ENCODE peak calls at places on chromosome X, in seven cellular contexts. B is GM23338, N is neural progenitor cell, C is hepatocyte, G is OCI-LY7, W is PC-3, F is GM23248. J is an unnamed sample.

GRCh38 chrX:65697173-65697572 is 29.7 kb downstream of the MSN start:
- DNase-seq in N (no peak), W (no peak), B (no peak), C (no peak), G (no peak), F (peak), J (no peak)

GRCh38 chrX:100512471-100512870 is 72.3 kb upstream of the TNMD start:
- DNase-seq in N (peak), B (peak), G (peak), F (peak), C (peak), W (peak), J (no peak)

GRCh38 chrX:138929905-138930304 is 218.4 kb upstream of the FGF13 start:
- DNase-seq in C (no peak), F (no peak), B (no peak), N (no peak), W (no peak), G (no peak), J (no peak)

GRCh38 chrX:118726887-118727685 is at the start of gene IL13RA1:
- DNase-seq in C (peak), G (no peak), F (peak), B (peak), N (peak), W (peak), J (peak)

GRCh38 chrX:19964017-19964710 is 26.7 kb downstream of the BCLAF3 start:
- DNase-seq in N (no peak), F (no peak), C (no peak), W (peak), B (no peak), G (no peak), J (no peak)

GRCh38 chrX:1893758-1894294 is 279.0 kb downstream of the ASMT start:
- DNase-seq in W (no peak), F (no peak), B (no peak), N (no peak), G (no peak), C (no peak), J (no peak)

GRCh38 chrX:128698528-128698927 is 646.3 kb upstream of the ACTRT1 start:
- DNase-seq in W (no peak), G (no peak), B (no peak), C (no peak), F (no peak), N (no peak), J (no peak)

GRCh38 chrX:115392031-115392430 is 102.5 kb downstream of the LUZP4 start:
- DNase-seq in N (no peak), C (no peak), W (no peak), G (no peak), F (no peak), B (no peak), J (no peak)

GRCh38 chrX:110734894-110735541 is 60.6 kb downstream of the CHRDL1 start:
- DNase-seq in W (no peak), F (peak), G (no peak), N (peak), C (no peak), B (peak), J (no peak)

GRCh38 chrX:112865464-112866025 is 24.9 kb upstream of the AMOT start:
- DNase-seq in N (no peak), B (no peak), F (no peak), C (no peak), W (no peak), G (no peak), J (no peak)

GRCh38 chrX:39905475-39905889 is 192.3 kb downstream of the BCOR start:
- DNase-seq in B (no peak), N (no peak), W (peak), G (no peak), F (no peak), C (peak), J (no peak)

GRCh38 chrX:56947695-56948094 is 47.6 kb downstream of the SPIN3 start:
- DNase-seq in G (no peak), F (peak), C (no peak), N (no peak), W (peak), B (no peak), J (no peak)

GRCh38 chrX:100090931-100091330 is 319.1 kb downstream of the PCDH19 start:
- DNase-seq in W (no peak), N (no peak), G (no peak), C (no peak), F (peak), B (no peak), J (no peak)

GRCh38 chrX:261167-261857 is 19.9 kb upstream of the PLCXD1 start:
- DNase-seq in F (no peak), B (peak), C (peak), N (no peak), G (no peak), W (peak), J (no peak)

GRCh38 chrX:124098089-124098488 is 136.6 kb downstream of the STAG2 start:
- DNase-seq in C (peak), W (peak), N (peak), F (peak), G (peak), B (peak), J (peak)

GRCh38 chrX:13646154-13646549 is 6.8 kb upstream of the TCEANC start:
- DNase-seq in N (peak), W (peak), G (peak), B (peak), C (peak), F (peak), J (peak)

DNA sequence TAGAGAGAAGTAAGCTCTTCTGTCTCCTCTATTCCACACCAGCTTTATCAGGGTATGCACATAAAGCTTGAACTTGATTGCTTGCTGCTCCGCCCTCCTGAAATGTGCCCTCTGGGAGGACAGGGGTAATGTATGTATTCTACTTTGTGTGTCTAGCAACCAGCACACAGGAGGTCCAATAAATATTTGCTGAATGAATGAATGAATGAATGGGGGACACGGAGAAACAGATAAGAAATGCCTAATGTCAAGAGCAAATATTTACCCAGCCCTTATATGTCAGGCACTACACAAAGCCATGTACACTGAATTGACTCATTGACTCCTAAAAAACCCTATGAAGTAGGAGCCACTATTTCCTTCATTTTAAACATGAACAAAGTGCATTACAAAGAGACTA is 2.3 kb upstream of the MSL3 start:
- DNase-seq in C (peak), W (peak), G (no peak), N (no peak), B (no peak), F (no peak), J (no peak)
- H2AFZ ChIP-seq in C (no peak), W (no peak), G (no peak), N (no peak), B (no peak), F (no peak), J (no peak)

DNA sequence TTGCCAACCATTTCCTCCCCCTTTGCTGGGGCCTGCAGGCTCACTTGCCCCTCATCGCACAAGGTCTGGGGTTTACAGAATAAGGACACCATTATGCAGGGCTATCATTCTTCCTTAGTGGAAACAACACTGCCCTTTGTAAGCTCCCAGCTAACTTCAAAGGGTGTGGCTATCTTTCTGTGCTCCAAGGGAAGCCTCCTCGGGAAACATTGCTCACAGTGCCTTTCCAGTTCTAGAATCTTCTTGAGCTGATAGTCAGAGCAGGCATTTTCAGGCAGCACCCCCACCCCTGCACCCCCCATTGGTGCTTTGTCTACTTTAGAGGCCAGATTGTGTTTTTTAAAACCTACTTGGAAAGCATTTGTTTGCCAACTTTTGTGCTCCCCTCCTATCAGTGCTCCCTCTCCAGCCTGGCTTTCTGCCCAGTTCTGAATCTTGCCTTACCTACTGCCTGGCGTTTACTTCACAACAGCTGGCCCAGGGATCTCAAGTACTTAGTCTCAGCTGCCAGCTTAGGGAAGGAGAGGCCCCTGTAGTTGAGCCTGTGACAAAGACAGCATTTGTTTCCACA is 53.5 kb downstream of the PLAC1 start:
- DNase-seq in G (no peak), B (no peak), W (peak), N (no peak), C (peak), F (peak), J (no peak)
- H3K4me2 ChIP-seq in G (no peak), B (no peak), W (peak), N (no peak), C (no peak), F (no peak), J (no peak)

GRCh38 chrX:153687121-153688039 is at the start of gene SLC6A8:
- DNase-seq in F (peak), B (peak), N (peak), W (peak), C (peak), G (peak), J (peak)
- TF ChIP-seq EZH2phosphoT487 in F (no peak), B (no peak), N (no peak), W (no peak), C (no peak), G (no peak), J (no peak)

DNA sequence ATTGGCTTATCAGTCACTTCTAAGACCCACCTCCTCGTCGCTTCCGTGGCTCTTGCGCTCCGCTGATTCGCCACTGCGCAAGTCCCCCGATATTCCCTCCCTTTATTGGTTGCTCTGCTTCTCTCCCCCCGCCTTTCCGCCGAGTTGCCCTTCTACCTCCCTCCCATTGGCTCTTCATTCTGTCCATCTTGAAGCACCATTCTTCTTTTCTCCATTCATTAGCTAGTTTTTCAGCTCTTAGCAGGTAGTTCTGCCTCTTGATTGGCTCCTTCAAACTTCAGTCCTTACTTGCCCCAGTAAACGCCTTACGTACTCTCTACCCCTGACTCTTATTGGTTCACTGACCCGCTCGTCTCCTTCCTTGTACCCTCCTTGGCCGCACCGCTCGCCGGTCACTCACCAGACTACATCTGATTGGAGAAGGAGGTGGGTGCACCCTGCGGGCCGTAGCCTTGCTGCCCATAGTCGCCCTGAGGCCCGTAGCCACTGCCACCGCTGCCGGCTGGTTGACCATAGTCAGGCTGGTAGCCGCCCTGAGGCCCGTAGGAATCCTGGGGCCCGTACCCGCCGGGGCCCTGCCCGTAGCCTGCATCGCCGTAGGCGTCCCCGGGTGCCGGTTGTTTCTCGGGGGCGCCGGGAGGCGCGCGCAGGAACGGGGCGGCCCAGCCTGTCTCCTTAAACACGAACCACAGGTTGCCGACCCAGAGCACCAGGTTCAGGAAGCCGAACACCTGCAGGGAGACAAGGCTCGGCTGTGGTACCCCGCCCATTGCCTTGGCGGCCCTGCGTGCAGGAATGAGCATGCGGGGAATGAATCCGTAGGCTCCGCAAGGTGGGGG is 5.1 kb upstream of the PRICKLE3 start:
- DNase-seq in C (peak), G (peak), B (peak), F (peak), W (peak), N (peak), J (peak)
- H2AFZ ChIP-seq in C (no peak), G (peak), B (no peak), F (peak), W (peak), N (no peak), J (peak)